ENCODE peak calls at places on chromosomes 4 and X, in five cellular contexts. X is GM23338, D is K562, Y is GM12878, O is HepG2. F is an unnamed sample.

GRCh38 chr4:98448923-98449322 is 187.7 kb downstream of the RAP1GDS1 start:
- DNase-seq in Y (no peak), X (no peak), O (no peak), D (no peak), F (no peak)

GRCh38 chr4:170026253-170026991 is at the start of gene MFAP3L:
- DNase-seq in X (peak), D (peak), Y (no peak), O (peak), F (peak)

GRCh38 chr4:17577660-17578481 is 873 bp downstream of the LAP3 start:
- DNase-seq in D (peak), X (peak), O (no peak), Y (no peak), F (no peak)

GRCh38 chr4:14865804-14866203 is 136.5 kb upstream of the CPEB2 start:
- DNase-seq in O (no peak), D (no peak), X (no peak), Y (no peak), F (no peak)

GRCh38 chr4:145755802-145756201 is 75.9 kb downstream of the C4orf51 start:
- DNase-seq in O (no peak), D (no peak), Y (no peak), X (no peak), F (no peak)

GRCh38 chr4:13137400-13137799 is 346.7 kb downstream of the RAB28 start:
- DNase-seq in Y (no peak), X (no peak), D (no peak), O (no peak), F (no peak)

GRCh38 chrX:54785901-54786300 is 12.2 kb downstream of the ITIH6 start:
- DNase-seq in D (peak), X (peak), Y (no peak), O (peak), F (no peak)

GRCh38 chr4:104283303-104283702 is 211.4 kb downstream of the CXXC4 start:
- DNase-seq in O (no peak), D (no peak), Y (no peak), X (no peak), F (no peak)

GRCh38 chr4:34850426-34850825 is 1393.9 kb downstream of the ARAP2 start:
- DNase-seq in X (no peak), O (no peak), Y (no peak), D (no peak), F (no peak)

GRCh38 chr4:172666711-172667368 is 501.8 kb upstream of the GALNT7 start:
- DNase-seq in X (peak), Y (no peak), O (no peak), D (no peak), F (no peak)

GRCh38 chr4:159235779-159236368 is 133.0 kb downstream of the RAPGEF2 start:
- DNase-seq in X (no peak), Y (no peak), O (peak), D (no peak), F (no peak)

GRCh38 chrX:148928803-148929202 is 428.4 kb downstream of the AFF2 start:
- DNase-seq in Y (no peak), O (no peak), D (no peak), X (no peak), F (no peak)

GRCh38 chrX:119853449-119853848 is 686 bp upstream of the UPF3B start:
- DNase-seq in D (no peak), Y (no peak), X (peak), O (no peak), F (no peak)

GRCh38 chr4:180377741-180378140 is 1865.5 kb upstream of the TENM3 start:
- DNase-seq in X (no peak), D (no peak), O (no peak), Y (no peak), F (no peak)

GRCh38 chr4:183411291-183411861 is 33.1 kb upstream of the CDKN2AIP start:
- DNase-seq in O (no peak), D (no peak), X (no peak), Y (peak), F (no peak)

GRCh38 chr4:37812713-37813112 is 13.8 kb upstream of the PGM2 start:
- DNase-seq in O (no peak), Y (no peak), D (no peak), X (no peak), F (no peak)

GRCh38 chrX:153862369-153863250 is 23.4 kb downstream of the L1CAM start:
- DNase-seq in X (no peak), O (no peak), D (no peak), Y (no peak), F (no peak)

GRCh38 chrX:103730746-103731508 is 20.2 kb downstream of the TMEM31 start:
- DNase-seq in D (no peak), X (no peak), O (no peak), Y (no peak), F (no peak)

GRCh38 chr4:163991268-163991667 is 496.8 kb downstream of the TMA16 start:
- DNase-seq in Y (no peak), X (no peak), D (no peak), O (no peak), F (no peak)

GRCh38 chr4:185813133-185813532 is 1.1 kb upstream of the SORBS2 start:
- DNase-seq in O (peak), D (no peak), Y (no peak), X (no peak), F (no peak)

GRCh38 chr4:84799318-84799717 is 167.2 kb downstream of the WDFY3 start:
- DNase-seq in Y (no peak), O (no peak), X (no peak), D (no peak), F (no peak)

DNA sequence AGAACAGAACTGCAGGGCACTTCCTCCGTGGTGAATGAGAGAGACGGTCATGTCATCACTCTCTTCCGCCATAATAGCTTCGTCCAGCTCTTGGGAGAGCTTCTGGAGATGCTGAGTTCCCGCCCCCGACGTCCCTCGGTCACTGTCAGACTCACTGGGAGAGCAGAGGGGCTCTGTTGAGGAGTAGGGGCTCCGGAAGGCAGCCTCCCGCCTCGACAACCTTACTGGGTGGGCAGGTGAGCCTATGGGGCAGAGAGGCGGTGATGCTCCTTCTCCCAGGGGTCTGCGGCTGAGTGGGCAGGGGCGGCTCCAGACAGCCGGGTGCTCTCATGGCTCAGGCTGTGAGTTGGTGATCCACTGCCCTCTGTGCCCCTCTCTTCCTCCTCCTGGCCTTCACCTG is 25.8 kb upstream of the ARHGEF38 start:
- DNase-seq in O (no peak), Y (no peak), D (no peak), X (no peak), F (no peak)
- H2AFZ ChIP-seq in O (no peak), Y (no peak), D (no peak), X (no peak), F (no peak)

DNA sequence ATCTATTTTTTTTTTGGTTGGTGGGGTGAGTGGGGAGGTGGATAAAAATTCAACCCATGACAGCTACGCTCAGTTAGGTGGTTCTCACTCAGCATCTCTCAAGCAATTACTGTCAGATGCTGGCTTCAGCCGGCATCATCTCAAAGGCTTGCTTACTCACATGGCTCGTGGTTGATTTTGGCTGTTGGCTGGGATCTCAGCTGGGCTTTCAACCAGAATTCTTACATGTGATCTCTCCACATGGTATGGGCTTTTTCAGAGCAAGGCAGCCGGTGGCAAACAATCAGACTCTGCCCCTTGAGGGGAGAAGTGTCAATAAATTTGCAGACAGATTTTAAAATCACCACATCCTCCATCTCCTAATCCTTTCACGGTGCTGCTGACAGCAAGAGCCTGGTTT is 47.2 kb downstream of the SLC34A2 start:
- DNase-seq in D (no peak), Y (no peak), O (no peak), X (no peak), F (no peak)
- TF ChIP-seq REST in D (no peak), Y (no peak), O (no peak), X (no peak), F (no peak)

GRCh38 chr4:1792832-1793495 is at the start of gene FGFR3:
- DNase-seq in D (peak), X (peak), Y (no peak), O (peak), F (no peak)
- TF ChIP-seq EZH2 in D (no peak), X (peak), Y (no peak), O (no peak), F (no peak)

GRCh38 chr4:151561551-151562256 is 152.7 kb downstream of the FHIP1A start:
- DNase-seq in Y (no peak), X (no peak), D (no peak), O (no peak), F (no peak)
- H2AFZ ChIP-seq in Y (no peak), X (no peak), D (no peak), O (no peak), F (no peak)

DNA sequence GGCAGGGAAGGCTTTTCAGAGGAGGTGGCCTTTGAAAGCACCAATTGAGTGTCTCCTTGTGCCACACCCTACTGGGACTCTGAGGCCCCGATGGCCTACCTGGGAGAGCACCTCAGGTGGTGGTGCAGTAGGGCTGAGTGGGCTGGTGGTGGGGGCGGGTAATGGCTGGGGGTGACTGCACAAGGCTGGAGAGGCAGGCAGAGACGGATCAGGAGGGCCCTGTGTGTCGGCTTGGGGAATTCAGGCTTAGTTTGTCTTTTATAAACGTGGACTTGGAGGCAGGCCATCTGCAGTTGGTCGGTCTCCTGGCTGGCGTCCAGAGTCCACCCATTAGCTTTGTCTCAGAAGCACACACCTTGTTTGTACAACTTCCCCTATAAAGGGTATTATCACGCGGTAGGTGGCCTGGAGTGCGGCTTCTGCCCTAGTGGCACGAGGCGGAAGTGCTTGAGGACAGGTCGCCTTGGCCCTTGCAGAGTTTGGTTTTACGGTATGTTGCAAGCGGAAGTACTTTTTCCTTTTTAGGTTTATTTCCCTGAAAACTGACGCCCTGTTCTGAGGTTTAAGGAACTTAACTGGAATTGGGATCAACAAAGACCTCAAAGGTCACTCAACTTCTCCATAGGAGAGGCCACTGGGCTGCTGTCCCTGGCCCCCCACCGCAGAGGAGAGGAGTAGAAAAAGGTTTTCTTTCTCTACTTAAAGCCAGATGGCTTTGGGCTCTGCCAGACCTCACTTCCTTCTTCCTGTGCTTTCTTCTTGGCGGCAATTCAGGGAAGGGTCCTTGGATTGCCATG is 8.0 kb downstream of the TBC1D14 start:
- DNase-seq in D (peak), O (peak), Y (no peak), X (peak), F (peak)
- TF ChIP-seq REST in D (peak), O (no peak), Y (no peak), X (no peak), F (no peak)

GRCh38 chr4:8874896-8875680 is 3.4 kb upstream of the HMX1 start:
- DNase-seq in X (no peak), Y (no peak), D (no peak), O (no peak), F (no peak)
- TF ChIP-seq EZH2 in X (peak), Y (no peak), D (no peak), O (no peak), F (no peak)